ENCODE peak calls at places on chromosomes 6 and 20, in seven cellular contexts. G is NCI-H2171; M is lower lobe of right lung; N is HFF-Myc; C is astrocyte of the spinal cord; D is M059J; H is stimulated activated CD8-positive, alpha-beta memory T cell treated with anti-CD3 and anti-CD28 coated beads, Interleukin-12 subunit alpha, Interleukin-12 subunit beta, amount 100 ng/mL, for 4 hours. T is an unnamed sample.

GRCh38 chr6:15713325-15713724 is 50.5 kb upstream of the DTNBP1 start:
- DNase-seq in G (no peak), M (no peak), N (no peak), C (no peak), D (no peak), H (no peak), T (no peak)

GRCh38 chr6:139475231-139475630 is 100.8 kb upstream of the CITED2 start:
- DNase-seq in G (no peak), M (no peak), N (no peak), C (no peak), D (no peak), H (no peak), T (no peak)

GRCh38 chr6:3822747-3823445 is 26.3 kb upstream of the FAM50B start:
- DNase-seq in G (no peak), M (no peak), N (no peak), C (no peak), D (peak), H (no peak), T (no peak)

GRCh38 chr20:32603046-32603726 is 18.1 kb upstream of the NOL4L start:
- DNase-seq in G (no peak), M (peak), N (no peak), C (no peak), D (no peak), H (no peak), T (no peak)

GRCh38 chr6:125114248-125114858 is 39.2 kb upstream of the TPD52L1 start:
- DNase-seq in G (peak), M (no peak), N (no peak), C (peak), D (peak), H (no peak), T (no peak)

GRCh38 chr6:163218361-163218894 is 196.1 kb upstream of the QKI start:
- DNase-seq in G (no peak), M (no peak), N (no peak), C (no peak), D (no peak), H (no peak), T (no peak)

GRCh38 chr6:47512872-47513271 is 35.3 kb downstream of the CD2AP start:
- DNase-seq in G (no peak), M (no peak), N (no peak), C (peak), D (peak), H (no peak), T (no peak)

GRCh38 chr6:138590796-138591709 is 91.8 kb upstream of the NHSL1 start:
- DNase-seq in G (peak), M (no peak), N (peak), C (peak), D (peak), H (no peak), T (no peak)

GRCh38 chr6:156396791-156397418 is 380.3 kb upstream of the ARID1B start:
- DNase-seq in G (no peak), M (no peak), N (no peak), C (no peak), D (no peak), H (no peak), T (no peak)

GRCh38 chr20:444862-445426 is 17.4 kb downstream of the TBC1D20 start:
- DNase-seq in G (no peak), M (no peak), N (no peak), C (peak), D (peak), H (no peak), T (no peak)

GRCh38 chr6:14877758-14878157 is 368.1 kb upstream of the JARID2 start:
- DNase-seq in G (no peak), M (no peak), N (no peak), C (no peak), D (peak), H (no peak), T (no peak)

GRCh38 chr20:42138711-42139110 is 520.5 kb upstream of the CHD6 start:
- DNase-seq in G (no peak), M (no peak), N (no peak), C (no peak), D (no peak), H (no peak), T (no peak)

GRCh38 chr20:47328841-47329448 is 27.6 kb downstream of the ZMYND8 start:
- DNase-seq in G (no peak), M (peak), N (no peak), C (no peak), D (no peak), H (no peak), T (no peak)

GRCh38 chr6:36825996-36826395 is 13.2 kb downstream of the CPNE5 start:
- DNase-seq in G (no peak), M (no peak), N (no peak), C (no peak), D (no peak), H (no peak), T (no peak)

GRCh38 chr20:23283096-23283850 is 67.3 kb upstream of the NXT1 start:
- DNase-seq in G (no peak), M (no peak), N (no peak), C (no peak), D (no peak), H (no peak), T (no peak)

GRCh38 chr20:62417981-62418708 is 9.2 kb downstream of the RBBP8NL start:
- DNase-seq in G (no peak), M (no peak), N (no peak), C (no peak), D (no peak), H (no peak), T (no peak)

GRCh38 chr6:124995131-124995530 is 32.9 kb downstream of the RNF217 start:
- DNase-seq in G (no peak), M (no peak), N (no peak), C (no peak), D (peak), H (no peak), T (no peak)

GRCh38 chr6:37019065-37019450 is 13.6 kb downstream of the FGD2 start:
- DNase-seq in G (peak), M (no peak), N (no peak), C (no peak), D (peak), H (no peak), T (no peak)

T was measured in mucosa of descending colon.